ENCODE peak calls at places on chromosomes 2 and 18, in ten cellular contexts. E, T, J, K, V, F, R, U, Z and B are unnamed samples.
A peak's percentile ranks its signal among the peaks of the same experiment; 100 is the strongest.

GRCh38 chr2:45652090-45653050 is 895 bp downstream of the PRKCE start:
- DNase-seq in E (peak; percentile 72), T (peak; percentile 36), J (peak; percentile 20), K (peak; percentile 82), V (peak; percentile 39), F (peak; percentile 46), R (peak; percentile 45), U (peak; percentile 43), Z (no peak), B (no peak)

GRCh38 chr2:55026202-55026601 is 24.0 kb downstream of the RTN4 start:
- DNase-seq in E (no peak), T (no peak), J (no peak), K (no peak), V (no peak), F (no peak), R (peak; percentile 68), U (no peak), Z (no peak), B (no peak)

GRCh38 chr2:236753611-236754010 is 184.0 kb downstream of the ACKR3 start:
- DNase-seq in E (no peak), T (no peak), J (no peak), K (peak; percentile 88), V (no peak), F (no peak), R (no peak), U (no peak), Z (no peak), B (no peak)

GRCh38 chr2:177998006-177998405 is 74.6 kb downstream of the PDE11A start:
- DNase-seq in E (no peak), T (no peak), J (no peak), K (no peak), V (no peak), F (no peak), R (peak; percentile 94), U (no peak), Z (no peak), B (no peak)

GRCh38 chr2:7725132-7725849 is 808.1 kb downstream of the RNF144A start:
- DNase-seq in E (no peak), T (no peak), J (peak; percentile 65), K (no peak), V (no peak), F (no peak), R (no peak), U (no peak), Z (no peak), B (peak; percentile 27)

GRCh38 chr2:239442192-239442591 is 41.4 kb upstream of the HDAC4 start:
- DNase-seq in E (no peak), T (no peak), J (no peak), K (no peak), V (no peak), F (no peak), R (no peak), U (no peak), Z (no peak), B (no peak)

GRCh38 chr2:100365434-100365833 is 43.1 kb upstream of the LONRF2 start:
- DNase-seq in E (peak; percentile 35), T (peak; percentile 44), J (no peak), K (no peak), V (no peak), F (no peak), R (peak; percentile 68), U (no peak), Z (no peak), B (no peak)

GRCh38 chr18:76518543-76519155 is 23.6 kb upstream of the ZNF516 start:
- DNase-seq in E (no peak), T (no peak), J (no peak), K (peak; percentile 85), V (peak; percentile 75), F (peak; percentile 74), R (peak; percentile 62), U (peak; percentile 54), Z (no peak), B (no peak)

GRCh38 chr2:70089220-70089945 is 2.1 kb downstream of the PCBP1 start:
- DNase-seq in E (peak; percentile 9), T (peak; percentile 30), J (peak; percentile 48), K (peak; percentile 38), V (peak; percentile 21), F (peak; percentile 76), R (peak; percentile 25), U (peak; percentile 43), Z (peak; percentile 28), B (no peak)

GRCh38 chr18:79817607-79817998 is 19.9 kb downstream of the KCNG2 start:
- DNase-seq in E (no peak), T (no peak), J (no peak), K (no peak), V (no peak), F (no peak), R (no peak), U (no peak), Z (no peak), B (no peak)

GRCh38 chr18:9806905-9807304 is 78.9 kb upstream of the TXNDC2 start:
- DNase-seq in E (no peak), T (no peak), J (no peak), K (no peak), V (no peak), F (no peak), R (no peak), U (no peak), Z (no peak), B (no peak)

GRCh38 chr2:221649045-221649444 is 76.9 kb upstream of the EPHA4 start:
- DNase-seq in E (no peak), T (no peak), J (no peak), K (no peak), V (no peak), F (no peak), R (no peak), U (no peak), Z (no peak), B (no peak)